ENCODE peak calls at places on chromosomes 2 and 18, in six cellular contexts. One of them, this sample, is unnamed.

GRCh38 chr18:55541571-55541970 is 46.4 kb downstream of the TCF4 start:
- DNase-seq in T-cell: no peak
- DNase-seq in right cardiac atrium: no peak
- DNase-seq in GDM1: no peak
- DNase-seq in NCI-H1092 treated with DMSO at 0.1 percent for 48 hours: no peak
- DNase-seq in stimulated activated CD8-positive, alpha-beta memory T cell treated with anti-CD3 and anti-CD28 coated beads, Interleukin-12 subunit alpha, Interleukin-12 subunit beta, amount 100 ng/mL, for 4 hours: no peak
- DNase-seq in this sample: no peak

GRCh38 chr2:188519133-188519532 is 227.5 kb downstream of the GULP1 start:
- DNase-seq in stimulated activated CD8-positive, alpha-beta memory T cell treated with anti-CD3 and anti-CD28 coated beads, Interleukin-12 subunit alpha, Interleukin-12 subunit beta, amount 100 ng/mL, for 4 hours: no peak
- DNase-seq in right cardiac atrium: no peak
- DNase-seq in GDM1: no peak
- DNase-seq in T-cell: no peak
- DNase-seq in NCI-H1092 treated with DMSO at 0.1 percent for 48 hours: no peak
- DNase-seq in this sample: no peak

GRCh38 chr2:39584283-39584972 is 81.3 kb upstream of the TMEM178A start:
- DNase-seq in NCI-H1092 treated with DMSO at 0.1 percent for 48 hours: no peak
- DNase-seq in stimulated activated CD8-positive, alpha-beta memory T cell treated with anti-CD3 and anti-CD28 coated beads, Interleukin-12 subunit alpha, Interleukin-12 subunit beta, amount 100 ng/mL, for 4 hours: no peak
- DNase-seq in GDM1: no peak
- DNase-seq in right cardiac atrium: no peak
- DNase-seq in T-cell: no peak
- DNase-seq in this sample: no peak

GRCh38 chr2:62495777-62496176 is 10.2 kb downstream of the TMEM17 start:
- DNase-seq in stimulated activated CD8-positive, alpha-beta memory T cell treated with anti-CD3 and anti-CD28 coated beads, Interleukin-12 subunit alpha, Interleukin-12 subunit beta, amount 100 ng/mL, for 4 hours: no peak
- DNase-seq in NCI-H1092 treated with DMSO at 0.1 percent for 48 hours: no peak
- DNase-seq in T-cell: no peak
- DNase-seq in GDM1: no peak
- DNase-seq in right cardiac atrium: no peak
- DNase-seq in this sample: no peak

GRCh38 chr2:239504643-239505235 is 103.9 kb upstream of the HDAC4 start:
- DNase-seq in NCI-H1092 treated with DMSO at 0.1 percent for 48 hours: no peak
- DNase-seq in right cardiac atrium: no peak
- DNase-seq in T-cell: no peak
- DNase-seq in GDM1: no peak
- DNase-seq in stimulated activated CD8-positive, alpha-beta memory T cell treated with anti-CD3 and anti-CD28 coated beads, Interleukin-12 subunit alpha, Interleukin-12 subunit beta, amount 100 ng/mL, for 4 hours: no peak
- DNase-seq in this sample: no peak

GRCh38 chr2:29603341-29603740 is 318.0 kb downstream of the ALK start:
- DNase-seq in stimulated activated CD8-positive, alpha-beta memory T cell treated with anti-CD3 and anti-CD28 coated beads, Interleukin-12 subunit alpha, Interleukin-12 subunit beta, amount 100 ng/mL, for 4 hours: no peak
- DNase-seq in right cardiac atrium: no peak
- DNase-seq in NCI-H1092 treated with DMSO at 0.1 percent for 48 hours: no peak
- DNase-seq in GDM1: no peak
- DNase-seq in T-cell: no peak
- DNase-seq in this sample: no peak

GRCh38 chr2:219744698-219745097 is 117.3 kb downstream of the SLC4A3 start:
- DNase-seq in stimulated activated CD8-positive, alpha-beta memory T cell treated with anti-CD3 and anti-CD28 coated beads, Interleukin-12 subunit alpha, Interleukin-12 subunit beta, amount 100 ng/mL, for 4 hours: no peak
- DNase-seq in T-cell: no peak
- DNase-seq in NCI-H1092 treated with DMSO at 0.1 percent for 48 hours: no peak
- DNase-seq in right cardiac atrium: no peak
- DNase-seq in GDM1: no peak
- DNase-seq in this sample: no peak

GRCh38 chr2:162582357-162582798 is 238.4 kb downstream of the GCA start:
- DNase-seq in T-cell: no peak
- DNase-seq in GDM1: no peak
- DNase-seq in stimulated activated CD8-positive, alpha-beta memory T cell treated with anti-CD3 and anti-CD28 coated beads, Interleukin-12 subunit alpha, Interleukin-12 subunit beta, amount 100 ng/mL, for 4 hours: no peak
- DNase-seq in right cardiac atrium: no peak
- DNase-seq in NCI-H1092 treated with DMSO at 0.1 percent for 48 hours: no peak
- DNase-seq in this sample: no peak

This sample was measured in effector CD8-positive, alpha-beta T cell.